ENCODE peak calls at places on chromosomes 7 and 10, in ten cellular contexts. F is RWPE1; K is GM23338; N is CD4-positive, alpha-beta T cell; E is psoas muscle; L is PC-9; S is fibroblast of pulmonary artery; Z is adrenal gland; O is dorsolateral prefrontal cortex; M is ovary. Y is an unnamed sample.

GRCh38 chr7:74010407-74010806 is 17.6 kb upstream of the ELN start:
- DNase-seq in Z (no peak), K (no peak), E (no peak), O (no peak), F (no peak), L (no peak), M (no peak), N (no peak), S (no peak), Y (no peak)

GRCh38 chr10:109895095-109895818 is 28.1 kb downstream of the XPNPEP1 start:
- DNase-seq in N (no peak), K (no peak), M (no peak), S (peak; percentile 52), O (peak; percentile 34), E (peak; percentile 69), L (no peak), Z (no peak), F (no peak), Y (no peak)

GRCh38 chr7:44046321-44047061 is 2.0 kb downstream of the DBNL start:
- DNase-seq in O (no peak), K (no peak), F (no peak), E (no peak), S (no peak), N (no peak), M (no peak), Z (no peak), L (no peak), Y (no peak)

GRCh38 chr7:115059312-115059711 is 137.4 kb downstream of the MDFIC start:
- DNase-seq in L (no peak), O (no peak), M (no peak), K (no peak), F (no peak), N (no peak), E (no peak), S (peak; percentile 31), Z (no peak), Y (no peak)

GRCh38 chr10:93753621-93754250 is 4.0 kb upstream of the LGI1 start:
- DNase-seq in O (no peak), E (no peak), L (no peak), M (no peak), F (no peak), Z (no peak), K (no peak), S (no peak), N (no peak), Y (no peak)

GRCh38 chr7:42932861-42933591 is 850 bp downstream of the MRPL32 start:
- DNase-seq in L (no peak), O (no peak), S (peak; percentile 47), N (no peak), E (no peak), F (peak; percentile 42), K (peak; percentile 43), M (no peak), Z (no peak), Y (peak; percentile 18)

GRCh38 chr7:139955098-139955820 is 107.5 kb downstream of the PARP12 start:
- DNase-seq in F (no peak), K (no peak), Z (no peak), O (no peak), E (no peak), L (no peak), M (no peak), N (no peak), S (no peak), Y (no peak)

GRCh38 chr7:516606-517456 is 2.8 kb downstream of the PDGFA start:
- DNase-seq in K (peak; percentile 65), N (no peak), S (peak; percentile 70), M (peak; percentile 71), Z (peak; percentile 80), E (peak; percentile 80), L (peak; percentile 74), O (peak; percentile 30), F (no peak), Y (peak; percentile 56)

GRCh38 chr10:28241766-28242399 is 61.0 kb downstream of the MPP7 start:
- DNase-seq in O (peak; percentile 44), K (peak; percentile 73), N (peak; percentile 15), F (peak; percentile 41), L (no peak), M (no peak), Z (peak; percentile 26), E (no peak), S (peak; percentile 72), Y (peak; percentile 41)

GRCh38 chr7:156948361-156948760 is 1.2 kb upstream of the NOM1 start:
- DNase-seq in E (no peak), N (no peak), M (no peak), O (no peak), S (no peak), F (no peak), L (no peak), Z (no peak), K (no peak), Y (no peak)

GRCh38 chr10:79407811-79408795 is 37.3 kb downstream of the ZCCHC24 start:
- DNase-seq in O (no peak), S (peak; percentile 91), Z (no peak), M (peak; percentile 79), L (no peak), N (no peak), E (peak; percentile 65), F (no peak), K (no peak), Y (no peak)

GRCh38 chr7:3380034-3380433 is 79.0 kb downstream of the SDK1 start:
- DNase-seq in L (no peak), Z (no peak), M (no peak), S (no peak), N (no peak), E (no peak), F (no peak), O (no peak), K (no peak), Y (no peak)

DNA sequence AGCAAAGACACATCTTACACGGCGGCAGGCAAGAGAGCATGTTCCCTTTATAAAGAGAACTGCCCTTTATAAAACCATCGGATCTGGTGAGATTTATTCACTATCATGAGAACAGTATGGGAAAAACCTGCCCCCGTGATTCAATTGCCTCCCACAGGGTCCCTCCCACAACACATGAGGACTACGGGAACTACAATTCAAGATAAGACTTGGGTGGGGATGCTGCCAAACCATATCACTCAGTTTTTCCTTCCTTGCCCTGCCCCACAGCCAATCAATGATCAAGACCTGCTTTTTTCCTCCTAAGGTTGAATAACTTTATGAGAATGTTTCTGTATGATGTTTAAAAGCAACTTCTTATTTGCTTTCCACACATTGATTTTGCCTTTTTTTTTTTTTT is 3.1 kb upstream of the PTPRE start:
- DNase-seq in Z (no peak), S (peak; percentile 30), N (no peak), O (no peak), M (no peak), E (no peak), K (no peak), L (no peak), F (no peak), Y (no peak)
- TF ChIP-seq CTCF in Z (no peak), S (no peak), N (no peak), O (no peak), M (no peak), E (no peak), K (no peak), L (no peak), F (no peak), Y (no peak)

DNA sequence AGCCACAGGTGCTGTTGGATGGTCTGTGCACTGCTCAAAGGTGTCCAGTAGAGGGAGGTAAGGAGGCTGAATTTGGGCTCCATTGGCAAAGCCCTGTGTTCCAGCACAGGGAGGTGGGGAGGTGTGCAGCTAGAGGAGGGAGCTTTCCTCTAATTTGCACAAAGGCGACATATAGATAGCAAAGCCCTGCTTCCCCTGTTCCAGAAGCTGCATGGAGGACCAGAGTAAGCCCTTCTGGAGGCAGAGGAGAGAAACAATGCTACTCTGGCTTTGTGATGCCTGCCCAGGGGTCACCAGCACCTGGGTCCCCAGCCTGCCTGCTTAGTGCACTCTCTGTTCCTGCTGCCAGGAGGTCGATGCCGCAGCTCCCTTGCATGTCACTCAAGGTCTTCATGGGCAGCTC is 3.4 kb upstream of the ARHGAP22 start:
- DNase-seq in L (peak; percentile 44), N (no peak), F (peak; percentile 36), Z (peak; percentile 31), M (no peak), O (peak; percentile 35), S (peak; percentile 49), E (no peak), K (peak; percentile 89), Y (peak; percentile 51)
- TF ChIP-seq CTCF in L (peak; percentile 82), N (peak; percentile 56), F (peak; percentile 24), Z (peak; percentile 60), M (no peak), O (peak; percentile 66), S (peak; percentile 90), E (peak; percentile 47), K (peak; percentile 84), Y (peak; percentile 67)

GRCh38 chr7:123750389-123751230 is 1.8 kb upstream of the WASL start:
- DNase-seq in F (no peak), S (no peak), K (no peak), L (no peak), O (no peak), E (no peak), N (no peak), Z (no peak), M (no peak), Y (no peak)

GRCh38 chr7:123748171-123748733 is 551 bp downstream of the WASL start:
- DNase-seq in Z (peak; percentile 48), N (no peak), F (peak; percentile 50), M (no peak), L (peak; percentile 37), E (peak; percentile 59), S (peak; percentile 33), K (peak; percentile 52), O (peak; percentile 35), Y (peak; percentile 58)

GRCh38 chr7:123747620-123748141 is 1.1 kb downstream of the WASL start:
- DNase-seq in O (peak; percentile 36), L (peak; percentile 69), E (peak; percentile 29), K (peak; percentile 83), F (peak; percentile 82), N (no peak), M (peak; percentile 54), S (peak; percentile 82), Z (peak; percentile 73), Y (peak; percentile 59)

GRCh38 chr7:123748734-123749536 is at the start of gene WASL:
- DNase-seq in N (peak; percentile 80), E (peak; percentile 94), M (peak; percentile 96), L (peak; percentile 95), K (peak; percentile 94), O (peak; percentile 91), S (peak; percentile 92), F (peak; percentile 87), Z (peak; percentile 94), Y (peak; percentile 95)

GRCh38 chr7:123749537-123749857 is 694 bp upstream of the WASL start:
- DNase-seq in N (no peak), S (peak; percentile 78), Z (peak; percentile 60), L (no peak), O (no peak), F (peak; percentile 64), K (no peak), M (no peak), E (peak; percentile 33), Y (no peak)
- TF ChIP-seq CTCF in N (no peak), S (peak; percentile 9), Z (peak; percentile 42), L (peak; percentile 29), O (no peak), F (no peak), K (no peak), M (peak; percentile 30), E (no peak), Y (no peak)

DNA sequence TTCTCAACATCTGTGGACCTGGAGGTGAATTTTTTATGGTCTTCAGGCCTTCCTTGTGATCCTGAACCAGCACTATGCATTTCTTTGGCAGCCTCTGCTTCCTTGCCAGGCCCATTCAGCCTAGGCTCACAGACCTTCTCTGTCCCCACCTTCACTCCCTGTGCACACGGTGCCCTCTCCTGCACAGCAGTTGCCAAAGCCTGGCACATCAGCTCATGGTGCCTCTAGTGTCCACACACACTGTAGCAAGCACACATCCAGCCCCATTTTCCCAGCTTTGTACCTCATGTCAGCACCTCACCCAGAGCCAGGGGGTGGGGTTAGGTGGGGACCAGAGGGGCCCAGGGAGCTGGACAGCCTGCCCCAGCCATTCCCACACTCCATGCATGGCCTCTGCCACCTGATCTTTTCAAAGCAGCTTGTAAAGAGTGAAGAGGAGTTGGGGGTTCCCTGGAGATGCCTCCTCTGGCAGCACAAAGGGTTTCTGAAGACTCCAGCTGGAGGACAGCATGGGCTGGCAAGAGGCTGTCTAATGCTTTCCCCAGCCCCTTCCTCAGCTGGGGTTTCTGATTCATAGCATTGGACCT is 57.9 kb upstream of the TMEM72 start:
- DNase-seq in L (no peak), S (peak; percentile 74), F (no peak), N (no peak), E (no peak), O (no peak), M (no peak), Z (no peak), K (no peak), Y (no peak)
- TF ChIP-seq CTCF in L (no peak), S (peak; percentile 64), F (no peak), N (no peak), E (no peak), O (no peak), M (no peak), Z (peak; percentile 37), K (peak; percentile 52), Y (no peak)

Y was measured in nephron progenitor cell.